ENCODE peak calls at places on chromosome 9, in four cellular contexts. P, H, D and R are unnamed samples.

GRCh38 chr9:82206490-82206889 is 217.9 kb downstream of the SPATA31D1 start:
- DNase-seq in H (no peak), P (no peak), D (no peak), R (peak; percentile 74)

GRCh38 chr9:126439402-126439765 is 112.8 kb downstream of the MVB12B start:
- DNase-seq in D (peak; percentile 83), H (peak; percentile 10), P (no peak), R (peak; percentile 60)

GRCh38 chr9:116899337-116900006 is 212.4 kb downstream of the TRIM32 start:
- DNase-seq in D (peak; percentile 30), H (no peak), P (no peak), R (no peak)

GRCh38 chr9:116467740-116468351 is 219.3 kb upstream of the TRIM32 start:
- DNase-seq in H (no peak), D (peak; percentile 40), P (no peak), R (no peak)

GRCh38 chr9:131645078-131645776 is 94.6 kb downstream of the RAPGEF1 start:
- DNase-seq in D (no peak), H (no peak), P (no peak), R (peak; percentile 22)

GRCh38 chr9:132479733-132480132 is 69.7 kb downstream of the CFAP77 start:
- DNase-seq in D (no peak), H (no peak), P (no peak), R (no peak)

GRCh38 chr9:83379045-83379444 is 159.2 kb downstream of the FRMD3 start:
- DNase-seq in D (no peak), P (no peak), H (no peak), R (no peak)

GRCh38 chr9:125747053-125747764 is at the start of gene PBX3:
- DNase-seq in H (no peak), D (no peak), P (peak; percentile 65), R (peak; percentile 9)

GRCh38 chr9:100525563-100525962 is 52.3 kb upstream of the CAVIN4 start:
- DNase-seq in H (no peak), P (no peak), D (no peak), R (no peak)

GRCh38 chr9:3662671-3663070 is 136.9 kb upstream of the RFX3 start:
- DNase-seq in P (no peak), D (peak; percentile 50), H (no peak), R (no peak)

GRCh38 chr9:112029921-112030444 is 133.4 kb downstream of the UGCG start:
- DNase-seq in D (peak; percentile 72), P (no peak), H (no peak), R (peak; percentile 53)

GRCh38 chr9:134571326-134571871 is 70.2 kb upstream of the COL5A1 start:
- DNase-seq in H (no peak), P (peak; percentile 2), D (no peak), R (no peak)

GRCh38 chr9:134219721-134220060 is 55.3 kb upstream of the RNU6ATAC start:
- DNase-seq in H (no peak), D (no peak), P (no peak), R (no peak)

GRCh38 chr9:129597355-129598088 is 23.4 kb downstream of the C9orf50 start:
- DNase-seq in H (no peak), P (peak; percentile 77), D (peak; percentile 52), R (peak; percentile 39)

GRCh38 chr9:116694892-116695291 is 7.8 kb downstream of the TRIM32 start:
- DNase-seq in P (no peak), H (no peak), D (no peak), R (no peak)

GRCh38 chr9:21031091-21031817 is at the start of gene HACD4:
- DNase-seq in D (peak; percentile 14), P (peak; percentile 61), H (no peak), R (no peak)

GRCh38 chr9:83130541-83130940 is 67.6 kb upstream of the RASEF start:
- DNase-seq in H (no peak), D (peak; percentile 66), P (no peak), R (no peak)

GRCh38 chr9:74138182-74138581 is 359.0 kb upstream of the RORB start:
- DNase-seq in D (no peak), P (no peak), H (no peak), R (no peak)

GRCh38 chr9:81374459-81374858 is 314.9 kb downstream of the TLE1 start:
- DNase-seq in P (no peak), D (no peak), H (no peak), R (no peak)

GRCh38 chr9:132181796-132182521 is 20.1 kb downstream of the NTNG2 start:
- DNase-seq in H (no peak), P (no peak), D (no peak), R (no peak)

GRCh38 chr9:17018001-17018491 is 116.8 kb upstream of the CNTLN start:
- DNase-seq in P (no peak), H (peak; percentile 56), D (peak; percentile 86), R (peak; percentile 88)

GRCh38 chr9:126985870-126986498 is 71.4 kb downstream of the RALGPS1 start:
- DNase-seq in D (peak; percentile 81), P (peak; percentile 90), H (no peak), R (no peak)

GRCh38 chr9:26175264-26175663 is 497.0 kb upstream of the TUSC1 start:
- DNase-seq in P (no peak), D (peak; percentile 2), H (peak; percentile 40), R (peak; percentile 67)

GRCh38 chr9:13817754-13818278 is 496.1 kb downstream of the NFIB start:
- DNase-seq in P (no peak), D (peak; percentile 60), H (no peak), R (no peak)

GRCh38 chr9:113701741-113702422 is 174.2 kb upstream of the ZNF618 start:
- DNase-seq in P (no peak), H (peak; percentile 35), D (no peak), R (no peak)

GRCh38 chr9:98071737-98072136 is 15.2 kb downstream of the NANS start:
- DNase-seq in H (no peak), P (peak; percentile 80), D (no peak), R (no peak)

GRCh38 chr9:9612270-9612669 is 1000.5 kb downstream of the PTPRD start:
- DNase-seq in H (no peak), P (peak; percentile 19), D (no peak), R (no peak)

GRCh38 chr9:7316967-7317366 is 482.6 kb downstream of the DMAC1 start:
- DNase-seq in H (no peak), P (no peak), D (no peak), R (no peak)

GRCh38 chr9:92504881-92505280 is 22.6 kb upstream of the ASPN start:
- DNase-seq in H (no peak), P (no peak), D (peak; percentile 88), R (peak; percentile 21)

GRCh38 chr9:7328453-7328852 is 471.1 kb downstream of the DMAC1 start:
- DNase-seq in P (peak; percentile 19), D (no peak), H (no peak), R (no peak)

GRCh38 chr9:98795970-98796363 is 388 bp downstream of the ANKS6 start:
- DNase-seq in P (peak; percentile 44), D (no peak), H (no peak), R (no peak)

GRCh38 chr9:95363051-95363841 is 45.7 kb upstream of the FANCC start:
- DNase-seq in H (no peak), D (peak; percentile 55), P (no peak), R (no peak)

GRCh38 chr9:135075234-135076142 is 12.0 kb upstream of the OLFM1 start:
- DNase-seq in P (peak; percentile 32), D (no peak), H (peak; percentile 22), R (no peak)

GRCh38 chr9:69303331-69303730 is 21.7 kb upstream of the ENTREP1 start:
- DNase-seq in H (no peak), P (no peak), D (no peak), R (no peak)

GRCh38 chr9:98506422-98507054 is 202.2 kb downstream of the GABBR2 start:
- DNase-seq in D (no peak), P (peak; percentile 10), H (no peak), R (no peak)

GRCh38 chr9:90611121-90611520 is 31.5 kb downstream of the DIRAS2 start:
- DNase-seq in D (no peak), H (no peak), P (no peak), R (no peak)

GRCh38 chr9:98062161-98062560 is 5.6 kb downstream of the NANS start:
- DNase-seq in P (no peak), H (no peak), D (no peak), R (no peak)

GRCh38 chr9:115262477-115262876 is 144.5 kb upstream of the TNC start:
- DNase-seq in P (peak; percentile 77), D (peak; percentile 90), H (peak; percentile 71), R (peak; percentile 93)

GRCh38 chr9:2623866-2624682 is 2.5 kb downstream of the VLDLR start:
- DNase-seq in D (no peak), H (no peak), P (no peak), R (no peak)

GRCh38 chr9:2621678-2622360 is at the start of gene VLDLR:
- DNase-seq in D (no peak), P (peak; percentile 64), H (no peak), R (no peak)

GRCh38 chr9:2620876-2621677 is 510 bp upstream of the VLDLR start:
- DNase-seq in D (peak; percentile 65), P (peak; percentile 75), H (peak; percentile 63), R (peak; percentile 81)

GRCh38 chr9:2623046-2623865 is 1.7 kb downstream of the VLDLR start:
- DNase-seq in P (peak; percentile 23), D (peak; percentile 25), H (no peak), R (peak; percentile 47)

DNA sequence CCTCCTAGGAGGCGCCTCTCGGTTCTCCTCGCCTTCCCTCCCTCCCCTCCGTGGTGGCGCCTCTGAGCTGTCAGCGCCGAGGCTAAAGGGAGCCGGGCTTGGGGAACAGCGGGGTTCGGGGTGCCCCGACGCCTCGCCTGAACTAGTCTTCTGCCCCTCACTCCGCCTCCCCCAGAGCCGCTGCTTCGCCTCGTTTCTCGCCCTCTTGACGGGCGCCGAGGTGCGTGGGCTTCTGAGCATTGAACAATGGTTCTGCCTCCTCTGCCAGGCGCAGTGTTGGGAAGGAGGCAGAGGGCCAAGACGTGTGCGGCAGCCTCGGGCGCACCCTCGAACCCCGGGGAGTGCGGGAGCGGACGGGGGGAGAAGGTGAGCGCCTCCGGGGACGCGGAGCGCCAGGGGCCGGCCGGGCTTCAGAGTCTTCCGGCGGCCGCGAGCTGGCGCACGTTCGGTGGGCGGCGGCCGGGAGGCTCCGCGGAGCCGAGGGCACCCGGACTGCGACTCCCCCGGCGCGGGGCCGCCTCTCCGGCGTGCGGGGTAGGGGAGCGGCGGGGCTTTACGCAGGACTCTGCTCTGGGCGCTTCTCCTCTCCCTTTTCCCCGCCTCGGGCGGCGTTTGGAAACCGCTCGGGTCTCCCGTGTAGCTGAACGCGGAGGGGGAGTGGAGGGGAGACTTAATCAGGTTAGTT is 916 bp downstream of the VLDLR start:
- DNase-seq in H (no peak), P (peak; percentile 39), D (no peak), R (no peak)
- TF ChIP-seq CTCF in H (no peak), P (no peak), D (no peak), R (no peak)

GRCh38 chr9:96612966-96613589 is 6.6 kb downstream of the CDC14B start:
- DNase-seq in P (no peak), D (peak; percentile 49), H (no peak), R (no peak)
- TF ChIP-seq CTCF in P (no peak), D (no peak), H (no peak), R (no peak)

GRCh38 chr9:108756746-108757490 is 98.9 kb downstream of the ACTL7B start:
- DNase-seq in H (no peak), P (no peak), D (no peak), R (no peak)
- TF ChIP-seq CTCF in H (no peak), P (no peak), D (no peak), R (peak; percentile 34)

DNA sequence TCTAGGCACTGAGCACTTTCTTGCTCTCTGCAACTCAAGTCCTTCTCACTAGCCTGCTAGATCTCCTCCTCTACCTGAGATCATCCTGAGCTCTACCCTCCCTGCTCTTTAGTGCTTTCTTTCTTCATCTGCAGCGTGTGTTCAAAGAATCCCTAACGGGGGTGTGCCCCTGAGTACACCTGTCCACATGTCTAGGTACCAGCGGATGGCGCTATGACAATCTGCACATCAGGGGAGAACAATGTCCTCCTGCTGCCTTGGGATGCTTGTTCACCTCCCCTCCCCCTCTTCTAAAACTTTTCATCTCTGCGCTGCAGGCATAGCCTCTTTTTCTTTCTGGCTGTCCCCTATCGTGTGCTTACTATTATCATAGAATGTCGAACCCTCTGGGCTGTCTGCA is 42.7 kb downstream of the PTPN3 start:
- DNase-seq in D (no peak), P (no peak), H (no peak), R (no peak)
- TF ChIP-seq CTCF in D (no peak), P (no peak), H (no peak), R (no peak)